ENCODE peak calls at places on chromosomes 12 and 14, in six cellular contexts. M is T-helper 9 cell; A is foreskin fibroblast; S is activated CD4-positive, alpha-beta T cell treated with anti-CD3 and anti-CD28 coated beads for 1 hour; N is body of pancreas; W is activated CD4-positive, CD25-positive, alpha-beta regulatory T cell treated with anti-CD3 and anti-CD28 coated beads, Interleukin-2, amount 50 U/mL, for 16 hours. I is an unnamed sample.

GRCh38 chr12:80648866-80649265 is 58.6 kb upstream of the MYF6 start:
- DNase-seq in M (no peak), A (peak; percentile 83), S (no peak), N (no peak), W (no peak), I (no peak)

GRCh38 chr12:11697670-11698387 is 48.4 kb downstream of the ETV6 start:
- DNase-seq in M (no peak), A (peak; percentile 19), S (no peak), N (no peak), W (no peak), I (no peak)

GRCh38 chr12:46664771-46665287 is 161.0 kb downstream of the SLC38A4 start:
- DNase-seq in M (no peak), A (peak; percentile 94), S (no peak), N (no peak), W (no peak), I (no peak)

GRCh38 chr14:24398943-24399801 is at the start of gene NYNRIN:
- DNase-seq in M (peak; percentile 22), A (peak; percentile 66), S (no peak), N (peak; percentile 56), W (no peak), I (peak; percentile 17)

GRCh38 chr12:106801830-106802561 is 27.5 kb downstream of the RIC8B start:
- DNase-seq in M (no peak), A (peak; percentile 8), S (no peak), N (no peak), W (no peak), I (no peak)

GRCh38 chr14:59123975-59124374 is 64.5 kb upstream of the DAAM1 start:
- DNase-seq in M (no peak), A (peak; percentile 54), S (no peak), N (no peak), W (no peak), I (no peak)

GRCh38 chr14:78403278-78403815 is 233.2 kb downstream of the NRXN3 start:
- DNase-seq in M (no peak), A (no peak), S (no peak), N (no peak), W (no peak), I (no peak)

GRCh38 chr14:105883066-105884005 is 357.0 kb downstream of the TMEM121 start:
- DNase-seq in M (no peak), A (no peak), S (no peak), N (peak; percentile 2), W (no peak), I (no peak)

GRCh38 chr12:86727151-86727550 is 471.0 kb upstream of the MGAT4C start:
- DNase-seq in M (no peak), A (peak; percentile 75), S (no peak), N (no peak), W (no peak), I (no peak)

GRCh38 chr14:93094121-93094918 is 21.4 kb downstream of the ITPK1 start:
- DNase-seq in M (no peak), A (no peak), S (no peak), N (no peak), W (no peak), I (no peak)

GRCh38 chr12:22971771-22972191 is 346.8 kb downstream of the ETNK1 start:
- DNase-seq in M (no peak), A (peak; percentile 65), S (no peak), N (no peak), W (no peak), I (no peak)

GRCh38 chr12:48999371-49000131 is at the start of gene DDN:
- DNase-seq in M (peak; percentile 44), A (peak; percentile 67), S (peak; percentile 25), N (peak; percentile 52), W (no peak), I (peak; percentile 29)

GRCh38 chr12:14723763-14724162 is 27.4 kb upstream of the GUCY2C start:
- DNase-seq in M (peak; percentile 46), A (peak; percentile 74), S (peak; percentile 39), N (peak; percentile 71), W (peak; percentile 21), I (peak; percentile 49)

GRCh38 chr12:121580959-121581680 is at the start of gene KDM2B:
- DNase-seq in M (no peak), A (peak; percentile 75), S (no peak), N (peak; percentile 43), W (no peak), I (no peak)

GRCh38 chr14:26389646-26390508 is 208.0 kb downstream of the NOVA1 start:
- DNase-seq in M (no peak), A (peak; percentile 58), S (no peak), N (no peak), W (no peak), I (no peak)

GRCh38 chr12:75452675-75453330 is 27.8 kb upstream of the GLIPR1 start:
- DNase-seq in M (no peak), A (peak; percentile 77), S (no peak), N (no peak), W (no peak), I (no peak)

GRCh38 chr12:124927325-124928094 is 13.1 kb upstream of the UBC start:
- DNase-seq in M (peak; percentile 91), A (peak; percentile 92), S (peak; percentile 89), N (peak; percentile 95), W (peak; percentile 84), I (peak; percentile 85)

GRCh38 chr12:42786400-42786799 is 196.9 kb upstream of the PRICKLE1 start:
- DNase-seq in M (no peak), A (peak; percentile 41), S (no peak), N (no peak), W (no peak), I (no peak)

GRCh38 chr14:104747876-104748275 is 5.1 kb upstream of the SIVA1 start:
- DNase-seq in M (no peak), A (no peak), S (no peak), N (no peak), W (no peak), I (no peak)

GRCh38 chr12:52539024-52539820 is 13.7 kb downstream of the KRT71 start:
- DNase-seq in M (no peak), A (peak; percentile 86), S (no peak), N (no peak), W (no peak), I (no peak)

GRCh38 chr14:43765474-43765873 is 741.6 kb downstream of the FSCB start:
- DNase-seq in M (no peak), A (no peak), S (no peak), N (no peak), W (no peak), I (no peak)

GRCh38 chr12:48903982-48904411 is 21.3 kb downstream of the FKBP11 start:
- DNase-seq in M (peak; percentile 83), A (peak; percentile 84), S (peak; percentile 70), N (peak; percentile 87), W (peak; percentile 72), I (peak; percentile 81)

GRCh38 chr12:130574402-130574801 is 141.7 kb downstream of the RIMBP2 start:
- DNase-seq in M (no peak), A (no peak), S (no peak), N (no peak), W (no peak), I (no peak)

GRCh38 chr14:73221945-73222344 is 15.4 kb upstream of the PAPLN start:
- DNase-seq in M (no peak), A (no peak), S (no peak), N (no peak), W (no peak), I (no peak)

GRCh38 chr14:76113691-76114090 is 38.0 kb upstream of the GPATCH2L start:
- DNase-seq in M (no peak), A (no peak), S (no peak), N (no peak), W (no peak), I (no peak)

GRCh38 chr12:131850856-131851559 is 22.8 kb downstream of the MMP17 start:
- DNase-seq in M (no peak), A (peak; percentile 64), S (no peak), N (peak; percentile 81), W (no peak), I (no peak)

GRCh38 chr14:74176404-74176788 is 62.9 kb upstream of the VSX2 start:
- DNase-seq in M (no peak), A (no peak), S (no peak), N (no peak), W (no peak), I (no peak)

GRCh38 chr14:100552524-100553125 is 34.6 kb downstream of the BEGAIN start:
- DNase-seq in M (no peak), A (no peak), S (no peak), N (peak; percentile 61), W (no peak), I (no peak)

GRCh38 chr12:45731376-45731775 is 1.9 kb downstream of the ARID2 start:
- DNase-seq in M (no peak), A (no peak), S (no peak), N (no peak), W (no peak), I (no peak)

GRCh38 chr12:52141875-52142274 is 49.9 kb downstream of the KRT80 start:
- DNase-seq in M (no peak), A (no peak), S (no peak), N (no peak), W (no peak), I (no peak)

GRCh38 chr12:29589271-29589670 is 91.8 kb upstream of the OVCH1 start:
- DNase-seq in M (no peak), A (peak; percentile 41), S (no peak), N (no peak), W (no peak), I (no peak)

GRCh38 chr12:87430444-87430843 is 598.8 kb downstream of the C12orf50 start:
- DNase-seq in M (no peak), A (no peak), S (no peak), N (no peak), W (no peak), I (no peak)

GRCh38 chr14:93090826-93091583 is 24.7 kb downstream of the ITPK1 start:
- DNase-seq in M (no peak), A (peak; percentile 53), S (no peak), N (no peak), W (no peak), I (no peak)

GRCh38 chr12:51941669-51942455 is 9.6 kb upstream of the ACVR1B start:
- DNase-seq in M (no peak), A (no peak), S (no peak), N (no peak), W (no peak), I (no peak)

GRCh38 chr12:121295746-121296617 is 527 bp downstream of the CAMKK2 start:
- DNase-seq in M (peak; percentile 18), A (peak; percentile 46), S (no peak), N (peak; percentile 42), W (peak; percentile 14), I (no peak)

GRCh38 chr12:89770391-89770790 is 61.8 kb upstream of the ATP2B1 start:
- DNase-seq in M (no peak), A (no peak), S (no peak), N (no peak), W (no peak), I (no peak)

GRCh38 chr12:125203145-125203765 is 138.0 kb downstream of the AACS start:
- DNase-seq in M (no peak), A (peak; percentile 18), S (no peak), N (no peak), W (no peak), I (no peak)